ENCODE peak calls at places on chromosome 20, in four cellular contexts. S is lung, C is endothelial cell of umbilical vein, L is gastrocnemius medialis. G is an unnamed sample. For H3K4me1, the result is how much of the 10 kb centered on the place peaks cover.

GRCh38 chr20:63863798-63864544 is 1.1 kb upstream of the TPD52L2 start:
- DNase-seq in S (peak), C (peak), L (peak), G (peak)

GRCh38 chr20:62605996-62606395 is 36.3 kb upstream of the SLCO4A1 start:
- DNase-seq in S (no peak), C (no peak), L (no peak), G (no peak)

GRCh38 chr20:63032026-63032800 is 25.4 kb upstream of the BHLHE23 start:
- DNase-seq in S (no peak), C (no peak), L (no peak), G (no peak)

GRCh38 chr20:58556961-58557360 is 41.8 kb upstream of the APCDD1L start:
- DNase-seq in S (no peak), C (no peak), L (no peak), G (no peak)

GRCh38 chr20:56328861-56329260 is 29.9 kb upstream of the FAM210B start:
- DNase-seq in S (no peak), C (no peak), L (no peak), G (peak)

GRCh38 chr20:58627212-58628072 is 23.6 kb upstream of the STX16 start:
- DNase-seq in S (no peak), C (no peak), L (no peak), G (no peak)

GRCh38 chr20:21557246-21557982 is 43.5 kb upstream of the NKX2-2 start:
- DNase-seq in S (no peak), C (no peak), L (no peak), G (no peak)

GRCh38 chr20:24199493-24199892 is 210.9 kb upstream of the GGTLC1 start:
- DNase-seq in S (no peak), C (no peak), L (no peak), G (no peak)

GRCh38 chr20:56924976-56925695 is 296.0 kb downstream of the TFAP2C start:
- DNase-seq in S (no peak), C (no peak), L (no peak), G (peak)

GRCh38 chr20:50538276-50538675 is 28.1 kb downstream of the PTPN1 start:
- DNase-seq in S (no peak), C (peak), L (no peak), G (no peak)
- H3K4me1 ChIP-seq in S (under half), C (under half), L (under half), G (half or more)

DNA sequence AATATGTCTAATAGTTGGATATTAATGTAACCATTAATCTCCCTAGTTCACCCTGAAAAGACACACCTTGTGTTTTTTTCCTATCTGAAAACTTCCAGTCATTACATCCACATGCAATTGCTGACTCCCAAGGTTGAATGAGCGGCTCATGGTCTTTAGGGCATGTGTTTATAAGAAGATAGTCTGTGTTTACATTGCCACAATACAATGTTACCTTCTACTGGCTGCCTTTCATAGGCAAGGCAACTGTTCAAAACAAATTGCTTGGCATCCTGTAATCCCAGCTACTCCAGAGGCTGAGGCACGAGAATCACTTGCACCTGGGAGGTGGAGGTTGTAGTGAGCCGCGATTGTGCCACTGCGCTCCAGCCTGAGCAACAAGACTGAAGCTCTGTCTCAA is 86.8 kb upstream of the SHLD1 start:
- DNase-seq in S (no peak), C (no peak), L (no peak), G (no peak)
- H3K4me1 ChIP-seq in S (under half), C (under half), L (under half), G (under half)

GRCh38 chr20:35732644-35732982 is 9.4 kb downstream of the RBM39 start:
- DNase-seq in S (no peak), C (no peak), L (no peak), G (no peak)
- H3K4me1 ChIP-seq in S (under half), C (under half), L (half or more), G (half or more)

GRCh38 chr20:50442526-50442925 is 67.7 kb upstream of the PTPN1 start:
- DNase-seq in S (no peak), C (no peak), L (no peak), G (peak)
- H3K4me1 ChIP-seq in S (under half), C (under half), L (under half), G (under half)

GRCh38 chr20:49385471-49385870 is 97.0 kb downstream of the KCNB1 start:
- DNase-seq in S (no peak), C (peak), L (peak), G (peak)

GRCh38 chr20:49388790-49389189 is 93.7 kb downstream of the KCNB1 start:
- DNase-seq in S (no peak), C (no peak), L (no peak), G (no peak)

GRCh38 chr20:49389854-49390253 is 92.6 kb downstream of the KCNB1 start:
- DNase-seq in S (no peak), C (no peak), L (no peak), G (no peak)

GRCh38 chr20:49386848-49387605 is 95.4 kb downstream of the KCNB1 start:
- DNase-seq in S (no peak), C (no peak), L (peak), G (no peak)

GRCh38 chr20:49387606-49387939 is 94.9 kb downstream of the KCNB1 start:
- DNase-seq in S (no peak), C (no peak), L (no peak), G (no peak)
- H3K4me1 ChIP-seq in S (under half), C (under half), L (under half), G (under half)